ENCODE peak calls at places on chromosomes 7 and 10, in eight cellular contexts. A is GM23248, W is OCI-LY7, T is MM.1S, D is PC-3, O is hepatocyte, I is HCT116, F is GM23338. K is an unnamed sample.

GRCh38 chr10:89369142-89370105 is 8.4 kb upstream of the IFIT1B start:
- DNase-seq in A (peak; percentile 79), W (peak; percentile 23), T (peak; percentile 60), D (peak; percentile 59), O (peak; percentile 50), I (no peak), F (peak; percentile 56), K (peak; percentile 29)

GRCh38 chr10:58824396-58824795 is 311.7 kb downstream of the BICC1 start:
- DNase-seq in A (no peak), W (no peak), T (no peak), D (no peak), O (no peak), I (no peak), F (no peak), K (no peak)

GRCh38 chr10:102112210-102112817 is 7.9 kb downstream of the LDB1 start:
- DNase-seq in A (no peak), W (no peak), T (no peak), D (no peak), O (no peak), I (no peak), F (peak; percentile 77), K (peak; percentile 43)

GRCh38 chr10:88592425-88592824 is 5.9 kb downstream of the LIPJ start:
- DNase-seq in A (peak; percentile 4), W (no peak), T (no peak), D (no peak), O (no peak), I (no peak), F (no peak), K (no peak)

GRCh38 chr10:63430091-63430998 is 35.4 kb downstream of the JMJD1C start:
- DNase-seq in A (peak; percentile 78), W (no peak), T (no peak), D (peak; percentile 83), O (peak; percentile 25), I (peak; percentile 3), F (no peak), K (no peak)

GRCh38 chr7:86643478-86644281 is at the start of gene GRM3:
- DNase-seq in A (peak; percentile 5), W (no peak), T (no peak), D (no peak), O (peak; percentile 23), I (no peak), F (peak; percentile 91), K (peak; percentile 96)

GRCh38 chr10:114703377-114704125 is 45.5 kb upstream of the ABLIM1 start:
- DNase-seq in A (peak; percentile 41), W (peak; percentile 48), T (no peak), D (peak; percentile 53), O (peak; percentile 45), I (no peak), F (peak; percentile 69), K (peak; percentile 39)

GRCh38 chr7:69695998-69696657 is 97.9 kb downstream of the AUTS2 start:
- DNase-seq in A (no peak), W (peak; percentile 95), T (peak; percentile 87), D (no peak), O (no peak), I (no peak), F (no peak), K (no peak)

GRCh38 chr7:33774762-33775523 is 130.4 kb upstream of the BMPER start:
- DNase-seq in A (peak; percentile 15), W (no peak), T (no peak), D (peak; percentile 7), O (peak; percentile 56), I (no peak), F (no peak), K (no peak)

GRCh38 chr10:73906524-73907447 is 4.1 kb upstream of the PLAU start:
- DNase-seq in A (peak; percentile 97), W (no peak), T (no peak), D (peak; percentile 100), O (peak; percentile 81), I (peak; percentile 91), F (peak; percentile 90), K (peak; percentile 81)

GRCh38 chr10:11578802-11579255 is 32.6 kb downstream of the USP6NL start:
- DNase-seq in A (no peak), W (no peak), T (no peak), D (no peak), O (no peak), I (no peak), F (no peak), K (no peak)

GRCh38 chr7:96321041-96321669 is 743 bp downstream of the SLC25A13 start:
- DNase-seq in A (peak; percentile 83), W (peak; percentile 15), T (peak; percentile 64), D (peak; percentile 85), O (peak; percentile 92), I (peak; percentile 77), F (peak; percentile 92), K (peak; percentile 91)

GRCh38 chr7:33904680-33905388 is 505 bp upstream of the BMPER start:
- DNase-seq in A (peak; percentile 86), W (no peak), T (peak; percentile 53), D (no peak), O (peak; percentile 61), I (no peak), F (peak; percentile 71), K (peak; percentile 79)

GRCh38 chr7:127391591-127392181 is 822 bp downstream of the ZNF800 start:
- DNase-seq in A (peak; percentile 72), W (peak; percentile 69), T (peak; percentile 76), D (peak; percentile 30), O (peak; percentile 64), I (no peak), F (peak; percentile 53), K (peak; percentile 56)

GRCh38 chr10:119595715-119596515 is 849 bp downstream of the TIAL1 start:
- DNase-seq in A (peak; percentile 75), W (peak; percentile 40), T (peak; percentile 39), D (no peak), O (peak; percentile 69), I (no peak), F (peak; percentile 43), K (peak; percentile 35)

GRCh38 chr10:12019343-12019971 is 23.2 kb downstream of the UPF2 start:
- DNase-seq in A (peak; percentile 10), W (no peak), T (no peak), D (no peak), O (no peak), I (no peak), F (no peak), K (no peak)

GRCh38 chr10:58951750-58952149 is 224.7 kb upstream of the PHYHIPL start:
- DNase-seq in A (peak; percentile 68), W (no peak), T (no peak), D (peak; percentile 77), O (peak; percentile 14), I (no peak), F (no peak), K (no peak)

GRCh38 chr7:97971990-97972943 is 17.7 kb downstream of the OCM2 start:
- DNase-seq in A (peak; percentile 81), W (peak; percentile 88), T (peak; percentile 78), D (peak; percentile 76), O (peak; percentile 89), I (peak; percentile 63), F (peak; percentile 71), K (peak; percentile 63)

GRCh38 chr7:97971120-97971989 is 18.6 kb downstream of the OCM2 start:
- DNase-seq in A (peak; percentile 45), W (peak; percentile 63), T (peak; percentile 33), D (peak; percentile 19), O (peak; percentile 29), I (no peak), F (peak; percentile 42), K (peak; percentile 14)

GRCh38 chr7:97973206-97973658 is 16.8 kb downstream of the OCM2 start:
- DNase-seq in A (no peak), W (no peak), T (no peak), D (no peak), O (peak; percentile 47), I (peak; percentile 87), F (peak; percentile 93), K (peak; percentile 87)
- TF ChIP-seq EZH2phosphoT487 in A (no peak), W (no peak), T (no peak), D (no peak), O (no peak), I (no peak), F (no peak), K (no peak)

DNA sequence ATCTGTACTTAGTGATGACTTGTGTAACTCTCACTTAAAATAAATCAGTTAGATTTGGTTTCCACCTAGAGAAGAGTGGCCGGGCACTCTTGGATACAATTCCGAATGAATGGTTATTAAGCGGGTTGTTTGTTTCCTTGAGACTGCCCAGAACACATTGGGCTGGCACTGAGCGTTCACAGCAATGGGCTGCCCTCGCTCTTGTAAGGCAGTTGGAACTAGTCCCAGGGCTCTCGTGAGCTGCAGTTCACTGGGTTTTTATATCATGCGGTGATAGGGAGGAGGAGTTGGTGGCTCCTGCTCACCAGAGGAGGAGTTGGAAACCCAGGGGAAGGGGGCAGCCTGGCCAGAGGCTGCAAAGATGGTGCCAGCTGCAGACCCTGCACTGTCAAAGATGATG is 262.4 kb downstream of the CCSER2 start:
- DNase-seq in A (no peak), W (no peak), T (no peak), D (no peak), O (no peak), I (no peak), F (no peak), K (no peak)
- TF ChIP-seq EZH2phosphoT487 in A (no peak), W (no peak), T (no peak), D (no peak), O (no peak), I (no peak), F (no peak), K (no peak)

DNA sequence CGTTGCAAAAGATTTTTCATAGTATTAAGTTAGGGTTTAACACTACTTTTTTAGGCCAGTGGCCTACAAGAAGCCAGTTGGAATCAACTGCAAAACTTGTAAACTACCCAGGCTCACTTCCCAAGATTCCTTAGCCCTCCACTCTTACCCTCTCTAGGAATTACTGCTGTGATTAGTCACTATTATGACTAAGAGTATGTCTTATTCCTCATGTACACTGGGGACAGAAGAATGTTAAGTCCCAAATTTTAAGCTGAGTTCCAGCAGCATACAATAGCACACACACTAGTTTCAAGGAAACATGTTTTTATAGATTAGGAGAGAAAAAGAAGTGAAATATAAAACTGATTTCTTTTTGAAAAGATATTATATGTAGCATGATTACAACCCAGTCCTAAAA is 42.8 kb downstream of the FBXL13 start:
- DNase-seq in A (peak; percentile 14), W (no peak), T (no peak), D (peak; percentile 32), O (no peak), I (no peak), F (no peak), K (no peak)
- TF ChIP-seq EZH2phosphoT487 in A (no peak), W (no peak), T (no peak), D (no peak), O (no peak), I (no peak), F (no peak), K (no peak)

DNA sequence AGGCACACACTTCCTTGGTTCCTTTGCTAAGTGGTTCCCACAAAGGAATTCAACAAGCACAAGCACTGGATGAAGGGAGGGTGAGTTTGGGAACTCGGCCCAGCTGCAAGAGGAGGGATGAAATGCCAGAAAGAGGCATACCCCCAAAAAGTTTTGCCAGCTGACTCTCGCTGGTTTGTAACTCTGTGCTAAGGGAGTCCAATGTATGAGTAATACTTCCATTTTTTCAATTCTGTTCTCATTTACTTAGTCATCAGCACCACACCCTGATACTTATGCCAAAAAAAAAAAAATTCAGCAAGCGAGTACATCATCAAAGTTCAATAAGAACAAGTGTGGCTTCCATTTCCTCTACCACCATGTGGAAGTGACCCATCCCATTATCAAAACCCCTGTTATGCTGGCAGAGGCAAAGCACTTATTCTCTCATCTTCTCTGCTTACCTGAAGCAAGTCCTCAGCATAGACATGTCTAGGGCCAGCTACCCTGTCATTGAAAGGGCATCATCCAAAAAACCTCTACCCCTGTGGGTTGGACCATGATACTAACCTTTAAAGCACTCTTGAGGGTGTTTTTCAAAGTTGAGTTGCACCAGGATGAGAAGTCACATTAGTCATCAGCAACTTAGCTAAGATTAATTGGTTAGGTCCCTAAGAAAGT is 6.9 kb upstream of the HYCC1 start:
- DNase-seq in A (peak; percentile 89), W (no peak), T (no peak), D (peak; percentile 87), O (no peak), I (peak; percentile 27), F (no peak), K (no peak)
- TF ChIP-seq EZH2phosphoT487 in A (no peak), W (no peak), T (no peak), D (no peak), O (no peak), I (no peak), F (no peak), K (no peak)

K was measured in neural progenitor cell.